ENCODE peak calls at places on chromosomes 16 and 17, in five cellular contexts. One of them, this sample, is unnamed.

GRCh38 chr17:2084129-2084765 is 29.3 kb downstream of the HIC1 start:
- DNase-seq in GM12878: no peak
- DNase-seq in HEK293T: no peak
- DNase-seq in HepG2: no peak
- DNase-seq in K562: peak
- DNase-seq in this sample: peak

GRCh38 chr16:70691223-70692129 is 5.6 kb upstream of the MTSS2 start:
- DNase-seq in HEK293T: no peak
- DNase-seq in GM12878: no peak
- DNase-seq in HepG2: peak
- DNase-seq in K562: no peak
- DNase-seq in this sample: peak

GRCh38 chr17:65366102-65366844 is 195.2 kb downstream of the AXIN2 start:
- DNase-seq in K562: no peak
- DNase-seq in HepG2: no peak
- DNase-seq in GM12878: no peak
- DNase-seq in HEK293T: no peak
- DNase-seq in this sample: no peak

GRCh38 chr17:19248149-19248922 is 11.2 kb downstream of the EPN2 start:
- DNase-seq in K562: peak
- DNase-seq in HEK293T: no peak
- DNase-seq in HepG2: no peak
- DNase-seq in GM12878: no peak
- DNase-seq in this sample: no peak

GRCh38 chr16:3961449-3961849 is 80.9 kb upstream of the CREBBP start:
- DNase-seq in GM12878: no peak
- DNase-seq in HepG2: peak
- DNase-seq in HEK293T: peak
- DNase-seq in K562: peak
- DNase-seq in this sample: no peak

GRCh38 chr17:2181206-2181983 is 122.2 kb downstream of the SMG6 start:
- DNase-seq in HEK293T: no peak
- DNase-seq in K562: no peak
- DNase-seq in GM12878: no peak
- DNase-seq in HepG2: no peak
- DNase-seq in this sample: no peak

GRCh38 chr16:47732806-47733150 is 271.6 kb downstream of the PHKB start:
- DNase-seq in HEK293T: no peak
- DNase-seq in HepG2: no peak
- DNase-seq in GM12878: no peak
- DNase-seq in K562: no peak
- DNase-seq in this sample: no peak

GRCh38 chr16:82042144-82042543 is 7.1 kb downstream of the HSD17B2 start:
- DNase-seq in HEK293T: no peak
- DNase-seq in GM12878: no peak
- DNase-seq in HepG2: no peak
- DNase-seq in K562: no peak
- DNase-seq in this sample: no peak

GRCh38 chr17:76805319-76805718 is 62.9 kb upstream of the MGAT5B start:
- DNase-seq in K562: no peak
- DNase-seq in HEK293T: no peak
- DNase-seq in GM12878: no peak
- DNase-seq in HepG2: no peak
- DNase-seq in this sample: no peak

GRCh38 chr17:64147110-64148016 is 17.4 kb upstream of the ERN1 start:
- DNase-seq in HEK293T: no peak
- DNase-seq in HepG2: peak
- DNase-seq in GM12878: no peak
- DNase-seq in K562: peak
- DNase-seq in this sample: peak

GRCh38 chr17:20938244-20938643 is 104.6 kb downstream of the USP22 start:
- DNase-seq in HEK293T: no peak
- DNase-seq in HepG2: no peak
- DNase-seq in GM12878: no peak
- DNase-seq in K562: no peak
- DNase-seq in this sample: no peak

GRCh38 chr17:56866496-56866895 is 32.5 kb downstream of the DGKE start:
- DNase-seq in GM12878: no peak
- DNase-seq in HEK293T: no peak
- DNase-seq in HepG2: no peak
- DNase-seq in K562: no peak
- DNase-seq in this sample: no peak

GRCh38 chr16:67428146-67428731 is 2.7 kb upstream of the HSD11B2 start:
- DNase-seq in HepG2: peak
- DNase-seq in HEK293T: peak
- DNase-seq in K562: peak
- DNase-seq in GM12878: no peak
- DNase-seq in this sample: peak

GRCh38 chr17:14359251-14359939 is 58.5 kb downstream of the HS3ST3B1 start:
- DNase-seq in HepG2: peak
- DNase-seq in GM12878: peak
- DNase-seq in HEK293T: no peak
- DNase-seq in K562: no peak
- DNase-seq in this sample: no peak

GRCh38 chr17:50708050-50709000 is 611 bp upstream of the ANKRD40 start:
- DNase-seq in K562: no peak
- DNase-seq in HepG2: no peak
- DNase-seq in GM12878: peak
- DNase-seq in HEK293T: no peak
- DNase-seq in this sample: no peak

GRCh38 chr17:35898283-35899070 is 18.3 kb upstream of the CCL5 start:
- DNase-seq in K562: no peak
- DNase-seq in HEK293T: no peak
- DNase-seq in HepG2: no peak
- DNase-seq in GM12878: no peak
- DNase-seq in this sample: no peak

GRCh38 chr17:81465912-81466311 is 46.7 kb downstream of the ACTG1 start:
- DNase-seq in GM12878: no peak
- DNase-seq in HEK293T: no peak
- DNase-seq in HepG2: no peak
- DNase-seq in K562: no peak
- DNase-seq in this sample: no peak

GRCh38 chr17:44556114-44556853 is 1.0 kb upstream of the FZD2 start:
- DNase-seq in K562: peak
- DNase-seq in HepG2: peak
- DNase-seq in HEK293T: peak
- DNase-seq in GM12878: peak
- DNase-seq in this sample: peak

GRCh38 chr17:81858967-81859905 is 1.1 kb downstream of the P4HB start:
- DNase-seq in HEK293T: no peak
- DNase-seq in K562: no peak
- DNase-seq in HepG2: no peak
- DNase-seq in GM12878: no peak
- DNase-seq in this sample: no peak

GRCh38 chr17:47720754-47721533 is 12.1 kb upstream of the TBX21 start:
- DNase-seq in K562: no peak
- DNase-seq in HEK293T: peak
- DNase-seq in HepG2: no peak
- DNase-seq in GM12878: no peak
- DNase-seq in this sample: peak

GRCh38 chr16:75130150-75130771 is 13.7 kb upstream of the LDHD start:
- DNase-seq in K562: no peak
- DNase-seq in GM12878: no peak
- DNase-seq in HEK293T: no peak
- DNase-seq in HepG2: peak
- DNase-seq in this sample: no peak

GRCh38 chr17:72176516-72176851 is 55.7 kb downstream of the SOX9 start:
- DNase-seq in K562: no peak
- DNase-seq in GM12878: no peak
- DNase-seq in HepG2: no peak
- DNase-seq in HEK293T: no peak
- DNase-seq in this sample: no peak

GRCh38 chr17:32283745-32284207 is 18.1 kb downstream of the RHBDL3 start:
- DNase-seq in K562: no peak
- DNase-seq in HEK293T: no peak
- DNase-seq in HepG2: no peak
- DNase-seq in GM12878: no peak
- DNase-seq in this sample: no peak

GRCh38 chr17:9229160-9229825 is 208.0 kb downstream of the NTN1 start:
- DNase-seq in GM12878: no peak
- DNase-seq in K562: no peak
- DNase-seq in HEK293T: no peak
- DNase-seq in HepG2: no peak
- DNase-seq in this sample: no peak

GRCh38 chr16:48491517-48491916 is 106.3 kb upstream of the SIAH1 start:
- DNase-seq in HEK293T: no peak
- DNase-seq in HepG2: no peak
- DNase-seq in K562: no peak
- DNase-seq in GM12878: no peak
- DNase-seq in this sample: no peak

GRCh38 chr16:27253526-27253930 is 15.0 kb downstream of the NSMCE1 start:
- DNase-seq in HEK293T: no peak
- DNase-seq in HepG2: no peak
- DNase-seq in K562: no peak
- DNase-seq in GM12878: no peak
- DNase-seq in this sample: no peak

GRCh38 chr17:75552425-75552824 is 26.9 kb downstream of the LLGL2 start:
- DNase-seq in HEK293T: no peak
- DNase-seq in K562: no peak
- DNase-seq in HepG2: no peak
- DNase-seq in GM12878: no peak
- DNase-seq in this sample: no peak

GRCh38 chr17:1908699-1909309 is 79.0 kb downstream of the RPA1 start:
- DNase-seq in HEK293T: peak
- DNase-seq in K562: peak
- DNase-seq in HepG2: peak
- DNase-seq in GM12878: no peak
- DNase-seq in this sample: peak

GRCh38 chr16:11560701-11561439 is 25.8 kb downstream of the LITAF start:
- DNase-seq in HEK293T: peak
- DNase-seq in K562: no peak
- DNase-seq in HepG2: no peak
- DNase-seq in GM12878: no peak
- DNase-seq in this sample: peak

GRCh38 chr17:27635275-27635823 is 4.4 kb downstream of the LGALS9 start:
- DNase-seq in HEK293T: no peak
- DNase-seq in K562: no peak
- DNase-seq in GM12878: no peak
- DNase-seq in HepG2: no peak
- DNase-seq in this sample: no peak

GRCh38 chr16:82152192-82152591 is 17.8 kb downstream of the MPHOSPH6 start:
- DNase-seq in K562: no peak
- DNase-seq in HepG2: no peak
- DNase-seq in GM12878: no peak
- DNase-seq in HEK293T: no peak
- DNase-seq in this sample: no peak

DNA sequence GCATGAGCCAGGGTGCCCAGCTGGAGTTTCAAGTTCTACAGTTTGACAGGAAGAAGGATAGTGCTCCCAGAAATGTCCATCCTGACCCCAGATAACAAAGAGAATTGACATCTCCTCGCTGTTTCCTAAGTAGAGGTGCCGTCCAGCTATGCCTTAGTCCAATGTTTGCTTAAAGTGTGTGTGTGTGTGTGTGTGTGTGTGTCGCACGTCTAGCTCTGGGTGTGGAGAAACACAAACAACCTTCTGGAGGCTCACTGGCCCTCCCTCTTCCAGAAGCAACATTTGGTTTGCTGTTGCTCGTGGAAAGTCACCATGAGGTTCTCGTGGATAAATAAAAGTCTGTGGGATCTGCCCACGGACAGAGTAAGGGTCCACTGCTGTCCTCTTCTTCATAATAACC is 22.1 kb downstream of the EMP2 start:
- DNase-seq in K562: no peak
- DNase-seq in HepG2: no peak
- DNase-seq in GM12878: no peak
- DNase-seq in HEK293T: no peak
- DNase-seq in this sample: no peak
- TF ChIP-seq FOXM1 in K562: no peak
- TF ChIP-seq FOXM1 in HepG2: no peak
- TF ChIP-seq FOXM1 in GM12878: no peak
- TF ChIP-seq FOXM1 in HEK293T: no peak
- TF ChIP-seq FOXM1 in this sample: no peak

GRCh38 chr17:61968757-61969156 is 41.0 kb upstream of the INTS2 start:
- DNase-seq in HepG2: no peak
- DNase-seq in GM12878: no peak
- DNase-seq in HEK293T: no peak
- DNase-seq in K562: no peak
- DNase-seq in this sample: no peak

GRCh38 chr17:61967729-61968128 is 39.9 kb upstream of the INTS2 start:
- DNase-seq in GM12878: no peak
- DNase-seq in K562: no peak
- DNase-seq in HepG2: no peak
- DNase-seq in HEK293T: no peak
- DNase-seq in this sample: no peak

GRCh38 chr17:61970030-61970429 is 42.2 kb upstream of the INTS2 start:
- DNase-seq in GM12878: no peak
- DNase-seq in HepG2: no peak
- DNase-seq in HEK293T: no peak
- DNase-seq in K562: no peak
- DNase-seq in this sample: no peak

GRCh38 chr17:61966201-61966600 is 38.4 kb upstream of the INTS2 start:
- DNase-seq in GM12878: no peak
- DNase-seq in K562: peak
- DNase-seq in HepG2: no peak
- DNase-seq in HEK293T: no peak
- DNase-seq in this sample: peak
- TF ChIP-seq FOXM1 in GM12878: no peak
- TF ChIP-seq FOXM1 in K562: no peak
- TF ChIP-seq FOXM1 in HepG2: no peak
- TF ChIP-seq FOXM1 in HEK293T: no peak
- TF ChIP-seq FOXM1 in this sample: no peak

GRCh38 chr17:60356947-60357346 is 35.0 kb downstream of the USP32 start:
- DNase-seq in K562: no peak
- DNase-seq in HEK293T: no peak
- DNase-seq in HepG2: no peak
- DNase-seq in GM12878: no peak
- DNase-seq in this sample: no peak
- TF ChIP-seq FOXM1 in K562: no peak
- TF ChIP-seq FOXM1 in HEK293T: no peak
- TF ChIP-seq FOXM1 in HepG2: no peak
- TF ChIP-seq FOXM1 in GM12878: no peak
- TF ChIP-seq FOXM1 in this sample: no peak

DNA sequence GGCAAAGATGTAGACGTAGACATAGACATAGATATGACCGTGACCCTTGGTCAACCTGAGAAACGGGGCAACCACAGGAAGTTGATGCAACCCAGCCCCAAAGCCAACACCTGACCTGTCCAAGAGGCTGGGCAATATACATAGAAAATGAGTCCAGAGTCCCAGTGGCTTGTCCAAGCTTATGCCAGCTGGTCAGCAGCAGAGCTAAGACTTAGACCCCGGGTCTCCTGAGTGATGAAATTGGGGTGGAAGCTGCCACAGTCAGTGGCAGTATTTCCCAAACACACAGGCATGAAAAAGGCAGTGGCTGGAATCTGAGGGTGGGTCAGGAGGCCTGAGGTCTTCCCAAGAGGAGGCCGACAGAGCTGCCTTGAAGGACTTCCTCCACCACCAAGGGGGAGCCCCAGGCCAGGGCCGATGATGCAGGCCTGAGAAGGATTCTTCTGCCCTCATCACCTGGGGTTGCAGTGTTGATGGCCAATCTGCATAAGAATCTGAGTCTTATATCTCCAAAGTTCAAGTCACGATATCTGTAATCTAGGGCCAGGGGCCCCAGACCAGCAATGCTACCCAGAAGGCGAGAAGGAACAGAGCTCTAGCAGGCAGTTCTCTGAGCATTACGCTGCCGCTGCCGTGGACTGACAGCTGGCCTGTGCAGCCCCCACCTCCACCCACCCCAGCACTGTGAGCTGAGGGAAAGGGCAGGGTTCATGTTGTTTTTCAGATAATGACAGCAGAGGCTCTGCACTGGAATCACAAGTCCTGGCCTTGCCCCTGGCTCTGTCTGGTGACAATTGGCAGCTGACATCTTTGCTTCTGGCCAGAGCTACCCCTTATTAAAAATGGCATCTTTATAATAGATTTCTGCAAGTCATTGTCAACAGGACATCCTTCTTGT is 72.7 kb downstream of the GNAO1 start:
- DNase-seq in HepG2: peak
- DNase-seq in K562: peak
- DNase-seq in GM12878: no peak
- DNase-seq in HEK293T: no peak
- DNase-seq in this sample: peak
- TF ChIP-seq FOXM1 in HepG2: no peak
- TF ChIP-seq FOXM1 in K562: no peak
- TF ChIP-seq FOXM1 in GM12878: no peak
- TF ChIP-seq FOXM1 in HEK293T: no peak
- TF ChIP-seq FOXM1 in this sample: no peak

This sample was measured in SK-N-SH.